ENCODE peak calls at places on chromosomes 11 and 22, in ten cellular contexts. B, Q, U, I, V, H, K, J, D and G are unnamed samples.

GRCh38 chr11:45889966-45890365 is 4.5 kb downstream of the MAPK8IP1 start:
- DNase-seq in U (no peak), D (no peak), B (no peak), V (no peak), H (no peak), I (no peak), J (no peak), Q (no peak), K (no peak), G (no peak)

GRCh38 chr11:9719949-9720646 is 56.2 kb downstream of the SWAP70 start:
- DNase-seq in B (no peak), D (no peak), H (no peak), V (no peak), U (no peak), Q (no peak), J (no peak), K (no peak), I (peak), G (no peak)

GRCh38 chr11:29452131-29452530 is 564.7 kb downstream of the KCNA4 start:
- DNase-seq in V (no peak), H (no peak), B (no peak), J (peak), U (no peak), I (peak), D (no peak), Q (no peak), K (no peak), G (peak)

GRCh38 chr22:44206696-44207095 is 26.0 kb downstream of the PARVG start:
- DNase-seq in I (no peak), J (no peak), V (no peak), U (no peak), B (no peak), D (no peak), H (no peak), K (no peak), Q (no peak), G (no peak)

GRCh38 chr11:105968021-105968697 is 53.9 kb downstream of the MSANTD4 start:
- DNase-seq in V (no peak), U (no peak), B (no peak), D (no peak), H (no peak), J (peak), Q (no peak), K (peak), I (peak), G (peak)

GRCh38 chr11:119373059-119373875 is 8.2 kb downstream of the USP2 start:
- DNase-seq in Q (no peak), B (no peak), U (no peak), D (no peak), V (no peak), H (no peak), K (no peak), J (no peak), I (no peak), G (no peak)

GRCh38 chr11:77590194-77590591 is 440 bp downstream of the AQP11 start:
- DNase-seq in Q (no peak), B (peak), K (peak), D (no peak), J (peak), U (peak), H (peak), I (peak), V (peak), G (peak)

GRCh38 chr22:31090217-31091085 is 9.3 kb downstream of the SMTN start:
- DNase-seq in J (no peak), D (no peak), B (no peak), Q (no peak), K (no peak), I (no peak), H (no peak), V (no peak), U (peak), G (no peak)

GRCh38 chr22:45485271-45485670 is 17.4 kb upstream of the FBLN1 start:
- DNase-seq in D (no peak), K (no peak), H (no peak), J (no peak), V (no peak), Q (no peak), B (no peak), U (no peak), I (no peak), G (no peak)

GRCh38 chr11:1162498-1163311 is 5.0 kb downstream of the MUC5AC start:
- DNase-seq in H (no peak), J (no peak), U (no peak), B (no peak), Q (no peak), D (no peak), I (no peak), V (no peak), K (no peak), G (no peak)

GRCh38 chr11:12864316-12865156 is 144.6 kb upstream of the RASSF10 start:
- DNase-seq in B (no peak), H (peak), K (peak), D (peak), Q (no peak), I (peak), U (no peak), J (peak), V (no peak), G (peak)

GRCh38 chr11:85626496-85626895 is 648 bp downstream of the DLG2 start:
- DNase-seq in B (no peak), H (no peak), D (no peak), V (no peak), K (peak), J (no peak), I (no peak), Q (no peak), U (no peak), G (no peak)

GRCh38 chr11:32538804-32539203 is 44.8 kb upstream of the EIF3M start:
- DNase-seq in H (no peak), I (no peak), V (no peak), K (no peak), J (no peak), Q (no peak), U (no peak), B (no peak), D (no peak), G (no peak)

GRCh38 chr22:30267382-30268302 is 991 bp upstream of the OSM start:
- DNase-seq in I (no peak), J (no peak), H (no peak), D (no peak), V (no peak), U (no peak), B (no peak), Q (no peak), K (no peak), G (no peak)

GRCh38 chr11:126549273-126549585 is 193.7 kb downstream of the ST3GAL4 start:
- DNase-seq in I (no peak), Q (no peak), D (no peak), B (no peak), K (no peak), V (no peak), J (no peak), U (no peak), H (no peak), G (no peak)

GRCh38 chr11:10452211-10452767 is 2.8 kb upstream of the AMPD3 start:
- DNase-seq in B (no peak), D (no peak), U (no peak), V (no peak), I (no peak), H (no peak), Q (no peak), J (peak), K (no peak), G (no peak)

GRCh38 chr11:111777094-111778046 is 11.2 kb upstream of the PPP2R1B start:
- DNase-seq in J (peak), U (no peak), H (peak), I (peak), B (no peak), V (peak), Q (no peak), K (peak), D (peak), G (peak)

GRCh38 chr11:57763568-57763967 is 2.0 kb downstream of the CTNND1 start:
- DNase-seq in H (peak), J (peak), Q (no peak), B (no peak), K (peak), I (peak), V (peak), D (no peak), U (no peak), G (peak)

GRCh38 chr11:63837719-63838118 is 1.2 kb upstream of the MARK2 start:
- DNase-seq in J (no peak), K (no peak), V (no peak), B (no peak), Q (no peak), D (no peak), I (no peak), U (no peak), H (no peak), G (no peak)

GRCh38 chr11:59223177-59223576 is 10.4 kb upstream of the MPEG1 start:
- DNase-seq in U (no peak), H (no peak), D (no peak), I (no peak), Q (no peak), J (no peak), B (no peak), K (no peak), V (no peak), G (no peak)

GRCh38 chr11:75432911-75433321 is at the start of gene KLHL35:
- DNase-seq in H (no peak), V (no peak), J (no peak), K (no peak), I (peak), Q (no peak), D (no peak), B (no peak), U (no peak), G (no peak)

GRCh38 chr11:118353084-118353710 is 6.2 kb upstream of the UBE4A start:
- DNase-seq in H (no peak), K (peak), V (no peak), I (peak), B (no peak), Q (no peak), U (no peak), D (no peak), J (peak), G (no peak)

GRCh38 chr11:69962152-69962551 is 116.0 kb upstream of the ANO1 start:
- DNase-seq in U (no peak), I (peak), B (no peak), J (peak), Q (no peak), H (peak), D (no peak), V (no peak), K (no peak), G (peak)